ENCODE peak calls at places on chromosome 11, in four cellular contexts. I, O, Y and R are unnamed samples.

GRCh38 chr11:78241475-78241874 is 52.8 kb downstream of the USP35 start:
- DNase-seq in Y (no peak), I (no peak), O (no peak), R (no peak)

GRCh38 chr11:57662893-57663292 is 5.0 kb upstream of the ZDHHC5 start:
- DNase-seq in I (no peak), Y (no peak), O (no peak), R (no peak)

GRCh38 chr11:66676931-66677598 is 622 bp downstream of the RBM4B start:
- DNase-seq in Y (no peak), I (no peak), O (no peak), R (no peak)

GRCh38 chr11:87849216-87849615 is 326.0 kb downstream of the RAB38 start:
- DNase-seq in Y (no peak), O (no peak), I (no peak), R (no peak)

GRCh38 chr11:75233688-75234295 is 6.8 kb upstream of the TPBGL start:
- DNase-seq in I (peak), Y (no peak), O (peak), R (no peak)

GRCh38 chr11:45919276-45919675 is 1.6 kb upstream of the PEX16 start:
- DNase-seq in O (no peak), Y (no peak), I (no peak), R (no peak)

GRCh38 chr11:13850256-13851010 is 112.1 kb upstream of the SPON1 start:
- DNase-seq in I (no peak), O (no peak), Y (no peak), R (no peak)

GRCh38 chr11:118436639-118437045 is 350 bp downstream of the KMT2A start:
- DNase-seq in I (no peak), Y (no peak), O (peak), R (no peak)

GRCh38 chr11:115423728-115424459 is 80.3 kb downstream of the CADM1 start:
- DNase-seq in Y (no peak), I (no peak), O (no peak), R (no peak)

GRCh38 chr11:12121504-12121903 is 11.1 kb downstream of the MICAL2 start:
- DNase-seq in Y (no peak), I (no peak), O (no peak), R (no peak)

GRCh38 chr11:35393093-35393492 is 26.3 kb downstream of the SLC1A2 start:
- DNase-seq in Y (no peak), O (no peak), I (no peak), R (no peak)

GRCh38 chr11:12123177-12123576 is 12.8 kb downstream of the MICAL2 start:
- DNase-seq in Y (no peak), I (no peak), O (no peak), R (no peak)

GRCh38 chr11:58939277-58939676 is at the start of gene GLYATL1:
- DNase-seq in I (no peak), O (no peak), Y (no peak), R (no peak)

GRCh38 chr11:96311120-96311568 is 31.9 kb downstream of the MAML2 start:
- DNase-seq in O (no peak), Y (no peak), I (no peak), R (no peak)

GRCh38 chr11:65551572-65552398 is 6.4 kb downstream of the LTBP3 start:
- DNase-seq in I (peak), O (peak), Y (peak), R (no peak)
- TF ChIP-seq CREM in I (no peak), O (no peak), Y (peak), R (no peak)

GRCh38 chr11:129380413-129380812 is 4.8 kb downstream of the BARX2 start:
- DNase-seq in Y (no peak), I (no peak), O (no peak), R (no peak)
- TF ChIP-seq CREM in Y (no peak), I (no peak), O (no peak), R (no peak)

GRCh38 chr11:60934790-60935605 is 10.7 kb downstream of the TMEM132A start:
- DNase-seq in O (no peak), I (no peak), Y (no peak), R (no peak)

GRCh38 chr11:60934091-60934789 is 10.0 kb downstream of the TMEM132A start:
- DNase-seq in I (no peak), O (no peak), Y (no peak), R (no peak)

GRCh38 chr11:60931897-60932296 is 7.6 kb downstream of the TMEM132A start:
- DNase-seq in Y (no peak), I (no peak), O (no peak), R (no peak)

GRCh38 chr11:60933416-60933815 is 9.2 kb downstream of the TMEM132A start:
- DNase-seq in Y (no peak), I (no peak), O (no peak), R (no peak)

GRCh38 chr11:60932605-60933346 is 8.5 kb downstream of the TMEM132A start:
- DNase-seq in I (no peak), O (no peak), Y (no peak), R (no peak)
- TF ChIP-seq CREM in I (no peak), O (no peak), Y (no peak), R (no peak)

GRCh38 chr11:43738600-43739409 is 58.3 kb downstream of the HSD17B12 start:
- DNase-seq in O (no peak), Y (peak), I (peak), R (no peak)
- TF ChIP-seq CREM in O (no peak), Y (peak), I (no peak), R (no peak)

DNA sequence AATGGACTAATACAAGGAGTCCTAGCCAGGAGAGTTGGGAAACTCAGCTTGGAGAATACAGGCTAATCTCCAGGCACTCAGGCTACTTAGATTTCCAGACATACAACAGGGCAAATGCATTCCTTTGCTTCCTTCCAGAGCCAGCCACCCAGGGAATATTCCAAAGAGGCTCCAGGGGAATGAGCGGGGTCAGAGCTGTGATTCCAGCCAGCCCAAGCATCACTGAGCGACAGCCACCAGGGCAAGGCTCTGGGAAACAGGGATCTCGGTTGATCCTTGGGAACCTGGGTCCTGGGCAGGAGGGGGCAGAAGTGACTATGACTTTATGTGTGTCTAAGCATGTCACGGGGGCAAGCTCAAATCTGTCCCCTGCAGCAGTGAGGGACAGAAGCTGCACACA is 112.3 kb upstream of the LMO1 start:
- DNase-seq in I (no peak), O (no peak), Y (no peak), R (no peak)
- TF ChIP-seq CREM in I (no peak), O (no peak), Y (no peak), R (no peak)

DNA sequence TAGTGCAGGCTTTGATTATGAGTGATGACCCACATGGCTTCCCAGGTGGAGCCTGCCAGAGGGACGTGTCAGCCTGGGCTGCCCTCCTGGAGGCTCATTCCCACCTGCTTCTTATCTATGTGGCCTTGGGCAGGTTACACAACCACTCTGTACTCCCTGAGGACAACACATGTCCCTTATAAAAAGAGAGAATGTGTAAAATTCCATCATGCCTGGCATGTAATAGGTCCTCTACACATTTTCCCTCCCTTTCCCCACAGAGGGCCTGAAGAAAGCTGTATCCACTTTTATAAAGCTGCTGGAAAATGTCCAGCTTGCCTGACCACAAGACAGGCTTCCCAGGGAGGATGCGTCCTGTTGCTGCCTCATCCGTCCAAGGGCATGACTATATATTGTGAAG is 55.0 kb upstream of the VSTM5 start:
- DNase-seq in I (peak), Y (no peak), O (no peak), R (no peak)
- TF ChIP-seq CREM in I (no peak), Y (no peak), O (no peak), R (no peak)

DNA sequence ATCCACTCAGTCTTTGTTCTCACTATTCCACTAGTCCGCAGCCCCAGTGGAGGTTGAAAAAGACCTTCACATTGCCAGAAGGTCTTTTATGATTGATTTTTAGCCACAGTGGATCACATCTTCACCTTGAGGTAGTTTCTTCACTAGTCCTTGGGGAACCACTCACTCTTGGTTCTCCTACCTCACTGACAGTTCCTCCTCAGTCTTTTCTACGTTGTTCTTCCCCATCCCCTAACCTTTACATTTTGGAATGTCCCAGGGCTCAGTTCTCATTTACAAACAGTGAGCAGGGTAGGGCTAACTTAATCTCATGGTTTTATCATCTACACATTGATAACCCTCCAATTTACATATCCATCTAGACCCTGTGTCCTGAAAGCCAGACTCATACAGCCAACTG is 316.4 kb upstream of the SORL1-AS1 start:
- DNase-seq in Y (no peak), O (no peak), I (no peak), R (no peak)
- TF ChIP-seq CREM in Y (no peak), O (no peak), I (no peak), R (no peak)

DNA sequence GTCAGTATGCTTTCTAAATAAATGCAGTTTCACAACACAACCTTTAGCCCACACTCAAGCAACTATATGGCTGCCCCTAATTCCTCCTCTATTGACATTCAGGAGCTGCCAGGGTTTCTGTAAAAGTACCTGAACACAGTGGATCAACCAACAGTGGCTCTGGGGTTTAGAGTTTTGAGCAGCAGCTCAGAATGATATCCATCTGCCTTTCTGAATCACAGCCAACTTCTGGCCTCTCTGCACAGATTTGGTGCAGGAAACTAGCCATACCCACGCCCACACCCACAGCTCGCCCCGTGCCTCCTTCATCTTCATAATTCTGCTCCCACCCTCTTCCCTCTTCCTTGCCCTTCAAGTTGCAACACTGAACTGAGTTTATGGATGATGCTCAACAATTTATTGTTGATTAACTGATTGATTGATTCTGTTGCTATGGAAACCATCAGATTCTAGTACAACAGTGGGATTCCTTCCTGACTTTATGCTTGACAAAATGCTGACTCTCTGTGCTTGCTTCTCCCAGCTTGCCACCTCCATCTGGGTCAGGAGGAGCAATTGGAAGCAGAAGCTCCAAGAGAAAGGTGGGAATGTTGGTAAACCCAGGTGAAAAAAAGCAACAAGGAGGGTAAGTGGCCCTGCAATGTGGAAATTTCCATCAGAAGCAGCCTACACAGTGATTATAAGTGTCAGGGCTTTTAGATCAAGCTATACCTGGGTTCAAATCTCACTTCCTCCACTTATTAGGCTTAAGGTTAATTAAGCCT is 70.9 kb downstream of the PANX1 start:
- DNase-seq in I (no peak), Y (no peak), O (no peak), R (no peak)
- TF ChIP-seq CREM in I (no peak), Y (no peak), O (no peak), R (no peak)

GRCh38 chr11:132941024-132941646 is 591.2 kb downstream of the OPCML start:
- DNase-seq in I (no peak), Y (peak), O (no peak), R (no peak)
- TF ChIP-seq CREM in I (no peak), Y (no peak), O (no peak), R (no peak)

DNA sequence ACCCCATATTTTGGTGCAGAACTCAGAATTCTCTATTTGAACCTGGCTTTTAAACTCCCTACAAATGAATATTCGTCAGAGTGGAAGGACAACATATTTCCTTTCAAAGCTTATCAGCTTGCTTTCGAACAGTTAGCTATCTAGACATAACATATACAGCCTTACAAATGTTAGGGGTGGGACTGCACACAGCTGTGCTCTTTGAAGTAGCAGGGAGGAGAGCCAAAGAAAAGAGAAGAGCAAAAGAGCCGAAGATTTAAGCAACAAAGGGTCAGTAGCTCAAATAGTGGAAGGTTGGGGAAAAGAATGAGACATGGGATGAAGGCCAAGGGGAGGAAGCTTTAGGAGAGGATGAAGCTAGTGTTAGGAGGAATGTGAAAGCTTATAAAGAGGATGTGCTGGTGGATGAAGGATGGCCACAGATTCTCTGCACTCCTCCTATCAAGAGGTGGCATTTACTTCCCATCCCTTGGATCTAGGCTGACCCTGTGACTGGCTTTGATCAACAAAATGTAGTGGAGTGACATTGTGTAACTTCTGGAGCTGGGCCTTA is 31.8 kb upstream of the IGSF22 start:
- DNase-seq in O (no peak), I (no peak), Y (no peak), R (no peak)
- TF ChIP-seq CREM in O (no peak), I (no peak), Y (no peak), R (no peak)